ENCODE peak calls at places on chromosomes 11 and 22, in seven cellular contexts. O is IMR-90, W is mucosa of descending colon, E is spleen, L is GM23248, Q is ovary, I is H1. F is an unnamed sample. For H3K36me3 and H3K4me1, the result is how much of the 10 kb centered on the place peaks cover.

GRCh38 chr11:11476971-11477645 is 124.1 kb upstream of the CSNK2A3 start:
- DNase-seq in O (no peak), W (no peak), E (no peak), L (no peak), Q (no peak), I (no peak), F (no peak)

GRCh38 chr11:73320786-73321325 is 12.8 kb downstream of the ARHGEF17 start:
- DNase-seq in O (peak), W (no peak), E (no peak), L (peak), Q (no peak), I (no peak), F (no peak)

GRCh38 chr11:119666463-119667131 is 62.4 kb downstream of the NECTIN1 start:
- DNase-seq in O (peak), W (peak), E (peak), L (peak), Q (peak), I (peak), F (peak)

GRCh38 chr11:61869636-61870428 is 21.5 kb downstream of the FADS3 start:
- DNase-seq in O (no peak), W (no peak), E (no peak), L (no peak), Q (no peak), I (peak), F (no peak)

GRCh38 chr11:97487387-97487786 is 1097.6 kb downstream of the JRKL start:
- DNase-seq in O (no peak), W (no peak), E (no peak), L (no peak), Q (no peak), I (no peak), F (no peak)

GRCh38 chr22:32328306-32329201 is 29.1 kb upstream of the RFPL3 start:
- DNase-seq in O (no peak), W (no peak), E (no peak), L (no peak), Q (no peak), I (peak), F (no peak)

GRCh38 chr11:91156041-91156440 is 933.2 kb upstream of the CHORDC1 start:
- DNase-seq in O (no peak), W (no peak), E (no peak), L (no peak), Q (no peak), I (no peak), F (no peak)

GRCh38 chr22:43142881-43143562 is at the start of gene MCAT:
- DNase-seq in O (peak), W (peak), E (peak), L (peak), Q (peak), I (peak), F (peak)

GRCh38 chr11:85939099-85940015 is 84.2 kb downstream of the CCDC83 start:
- DNase-seq in O (no peak), W (no peak), E (no peak), L (no peak), Q (no peak), I (no peak), F (no peak)

GRCh38 chr11:101323997-101324396 is 194.4 kb upstream of the PGR start:
- DNase-seq in O (no peak), W (no peak), E (no peak), L (no peak), Q (no peak), I (no peak), F (no peak)

GRCh38 chr11:60625262-60625661 is 74.2 kb upstream of the MS4A8 start:
- DNase-seq in O (peak), W (no peak), E (no peak), L (peak), Q (no peak), I (no peak), F (no peak)

GRCh38 chr22:27195104-27195503 is 537.7 kb downstream of the MIAT start:
- DNase-seq in O (peak), W (peak), E (no peak), L (no peak), Q (peak), I (no peak), F (no peak)

GRCh38 chr11:85459304-85459703 is 167.8 kb downstream of the DLG2 start:
- DNase-seq in O (no peak), W (no peak), E (peak), L (no peak), Q (no peak), I (no peak), F (no peak)

GRCh38 chr22:25068701-25069100 is 116.2 kb downstream of the KIAA1671 start:
- DNase-seq in O (no peak), W (no peak), E (peak), L (no peak), Q (no peak), I (no peak), F (no peak)

GRCh38 chr11:57269580-57270021 is 32.6 kb upstream of the APLNR start:
- DNase-seq in O (no peak), W (no peak), E (peak), L (no peak), Q (no peak), I (no peak), F (peak)

GRCh38 chr11:103091024-103091423 is 936 bp downstream of the DCUN1D5 start:
- DNase-seq in O (peak), W (no peak), E (no peak), L (peak), Q (no peak), I (no peak), F (no peak)

GRCh38 chr22:22348127-22348814 is 103.7 kb downstream of the VPREB1 start:
- DNase-seq in O (no peak), W (no peak), E (no peak), L (peak), Q (no peak), I (peak), F (no peak)

GRCh38 chr11:122524532-122524882 is 131.0 kb upstream of the UBASH3B start:
- DNase-seq in O (no peak), W (no peak), E (no peak), L (peak), Q (no peak), I (no peak), F (no peak)

GRCh38 chr11:21072517-21072916 is 403.1 kb downstream of the NELL1 start:
- DNase-seq in O (no peak), W (no peak), E (no peak), L (no peak), Q (no peak), I (no peak), F (no peak)

GRCh38 chr22:20116376-20116950 is 559 bp downstream of the RANBP1 start:
- DNase-seq in O (no peak), W (no peak), E (peak), L (peak), Q (peak), I (no peak), F (no peak)

GRCh38 chr22:31826443-31826842 is 72.6 kb downstream of the DEPDC5 start:
- DNase-seq in O (no peak), W (no peak), E (no peak), L (no peak), Q (no peak), I (no peak), F (no peak)

GRCh38 chr11:108973402-108974119 is 308.7 kb downstream of the DDX10 start:
- DNase-seq in O (peak), W (no peak), E (no peak), L (peak), Q (no peak), I (no peak), F (no peak)

GRCh38 chr11:122808494-122808893 is 29.8 kb upstream of the CRTAM start:
- DNase-seq in O (peak), W (no peak), E (no peak), L (peak), Q (no peak), I (no peak), F (peak)

GRCh38 chr11:32374261-32374711 is 61.1 kb downstream of the WT1 start:
- DNase-seq in O (peak), W (peak), E (no peak), L (peak), Q (no peak), I (peak), F (no peak)

GRCh38 chr11:34941688-34942087 is 25.3 kb downstream of the PDHX start:
- DNase-seq in O (no peak), W (no peak), E (peak), L (no peak), Q (no peak), I (no peak), F (no peak)

GRCh38 chr11:22702022-22702421 is 35.6 kb downstream of the GAS2 start:
- DNase-seq in O (no peak), W (no peak), E (no peak), L (no peak), Q (no peak), I (no peak), F (no peak)

GRCh38 chr11:113261709-113262475 is 52.5 kb upstream of the TTC12 start:
- DNase-seq in O (peak), W (no peak), E (no peak), L (peak), Q (no peak), I (no peak), F (no peak)

GRCh38 chr22:46561435-46561905 is 24.1 kb upstream of the CELSR1 start:
- DNase-seq in O (peak), W (peak), E (peak), L (no peak), Q (no peak), I (no peak), F (peak)

GRCh38 chr11:23013509-23013908 is 153.2 kb upstream of the CCDC179 start:
- DNase-seq in O (peak), W (no peak), E (no peak), L (no peak), Q (no peak), I (no peak), F (no peak)

GRCh38 chr11:84795698-84796097 is 831.4 kb downstream of the DLG2 start:
- DNase-seq in O (no peak), W (no peak), E (peak), L (no peak), Q (no peak), I (no peak), F (no peak)

GRCh38 chr11:35748644-35749043 is 86.1 kb downstream of the TRIM44 start:
- DNase-seq in O (no peak), W (no peak), E (no peak), L (no peak), Q (no peak), I (no peak), F (no peak)

GRCh38 chr11:67382481-67383136 is 9.2 kb upstream of the RAD9A start:
- DNase-seq in O (peak), W (peak), E (peak), L (peak), Q (peak), I (peak), F (peak)

GRCh38 chr11:60937144-60937527 is 12.9 kb downstream of the TMEM132A start:
- DNase-seq in O (no peak), W (no peak), E (peak), L (no peak), Q (no peak), I (no peak), F (peak)

GRCh38 chr11:37450613-37451012 is 852.6 kb upstream of the RAG2 start:
- DNase-seq in O (peak), W (no peak), E (no peak), L (no peak), Q (no peak), I (no peak), F (no peak)

GRCh38 chr11:117045196-117045595 is 53.0 kb downstream of the SIK3 start:
- DNase-seq in O (peak), W (no peak), E (no peak), L (peak), Q (no peak), I (no peak), F (no peak)

GRCh38 chr22:35378547-35379078 is 2.3 kb upstream of the HMOX1 start:
- DNase-seq in O (no peak), W (no peak), E (no peak), L (no peak), Q (no peak), I (no peak), F (no peak)

GRCh38 chr22:35379146-35379993 is 1.5 kb upstream of the HMOX1 start:
- DNase-seq in O (no peak), W (peak), E (no peak), L (no peak), Q (no peak), I (no peak), F (peak)

GRCh38 chr22:35381424-35381772 is 502 bp downstream of the HMOX1 start:
- DNase-seq in O (no peak), W (no peak), E (no peak), L (no peak), Q (no peak), I (no peak), F (no peak)

GRCh38 chr22:35380013-35380412 is 883 bp upstream of the HMOX1 start:
- DNase-seq in O (peak), W (peak), E (no peak), L (peak), Q (no peak), I (no peak), F (peak)

GRCh38 chr22:35380537-35381423 is at the start of gene HMOX1:
- DNase-seq in O (peak), W (peak), E (peak), L (peak), Q (peak), I (peak), F (peak)
- H3K36me3 ChIP-seq in O (under half), W (under half), E (under half), L (under half), Q (under half), I (under half), F (under half)

GRCh38 chr11:75563501-75563977 is 1.5 kb downstream of the SERPINH1 start:
- DNase-seq in O (no peak), W (no peak), E (no peak), L (peak), Q (no peak), I (no peak), F (no peak)

GRCh38 chr11:75562048-75562835 is at the start of gene SERPINH1:
- DNase-seq in O (peak), W (peak), E (peak), L (peak), Q (peak), I (peak), F (peak)

GRCh38 chr11:75565221-75565814 is 3.3 kb downstream of the SERPINH1 start:
- DNase-seq in O (peak), W (no peak), E (no peak), L (peak), Q (peak), I (no peak), F (no peak)

GRCh38 chr11:75562836-75563484 is 907 bp downstream of the SERPINH1 start:
- DNase-seq in O (peak), W (no peak), E (no peak), L (peak), Q (no peak), I (peak), F (no peak)

GRCh38 chr11:75563978-75564552 is 2.0 kb downstream of the SERPINH1 start:
- DNase-seq in O (peak), W (no peak), E (no peak), L (peak), Q (peak), I (peak), F (no peak)
- H3K4me3 ChIP-seq in O (peak), W (no peak), E (no peak), L (peak), Q (peak), I (peak), F (no peak)

DNA sequence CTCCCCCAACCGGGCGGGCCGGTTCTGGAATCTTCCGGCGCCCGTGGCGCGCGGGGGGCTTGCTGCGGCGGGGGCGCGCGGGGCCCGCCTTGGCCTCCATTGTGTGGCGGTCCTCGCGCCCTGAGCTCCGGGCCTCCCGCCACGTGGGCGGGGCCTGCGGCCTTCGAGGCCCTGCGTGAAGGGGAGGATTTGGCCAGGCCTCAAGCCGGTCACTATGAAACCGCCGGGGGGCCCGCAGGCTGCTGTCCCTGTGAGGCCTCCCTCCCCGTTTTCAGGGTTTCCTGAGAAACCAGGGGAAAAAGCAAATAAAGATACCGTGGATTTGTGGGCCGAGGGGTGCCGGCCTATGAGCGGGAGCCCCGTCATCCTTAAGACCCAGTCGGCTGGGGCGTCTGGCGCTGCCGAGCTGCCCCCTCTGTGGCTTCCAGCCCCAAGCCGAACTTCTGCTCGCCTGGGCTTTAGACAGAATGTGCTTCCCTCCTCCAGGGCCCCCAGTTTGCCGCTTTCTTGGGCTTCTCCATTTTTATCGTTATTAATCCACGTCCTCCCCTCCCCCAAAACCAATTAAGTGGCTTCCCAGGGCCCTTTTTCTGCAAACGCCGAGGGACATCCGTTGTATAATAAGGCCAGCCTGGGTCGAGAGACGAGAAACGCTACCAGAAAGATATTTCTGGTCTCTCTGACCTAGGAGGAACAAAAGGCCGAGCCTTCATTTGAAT is 602 bp downstream of the EWSR1 start:
- DNase-seq in O (peak), W (peak), E (no peak), L (peak), Q (peak), I (no peak), F (peak)
- H3K4me1 ChIP-seq in O (under half), W (under half), E (half or more), L (under half), Q (under half), I (under half), F (under half)

GRCh38 chr11:65968600-65969482 is 7.3 kb downstream of the SART1 start:
- DNase-seq in O (no peak), W (no peak), E (no peak), L (peak), Q (no peak), I (no peak), F (no peak)
- H3K36me3 ChIP-seq in O (half or more), W (under half), E (half or more), L (under half), Q (under half), I (under half), F (under half)

GRCh38 chr22:39298194-39298987 is 21.0 kb downstream of the RPL3 start:
- DNase-seq in O (no peak), W (no peak), E (no peak), L (no peak), Q (no peak), I (no peak), F (no peak)

GRCh38 chr22:39299829-39300178 is 19.6 kb downstream of the RPL3 start:
- DNase-seq in O (no peak), W (no peak), E (no peak), L (no peak), Q (no peak), I (no peak), F (no peak)

GRCh38 chr22:39301108-39301507 is 18.3 kb downstream of the RPL3 start:
- DNase-seq in O (no peak), W (no peak), E (no peak), L (no peak), Q (no peak), I (no peak), F (no peak)

GRCh38 chr22:39301926-39302325 is 17.5 kb downstream of the RPL3 start:
- DNase-seq in O (no peak), W (no peak), E (no peak), L (no peak), Q (no peak), I (no peak), F (no peak)

GRCh38 chr22:39300198-39300830 is 19.1 kb downstream of the RPL3 start:
- DNase-seq in O (no peak), W (peak), E (no peak), L (peak), Q (no peak), I (no peak), F (peak)
- H3K4me3 ChIP-seq in O (no peak), W (no peak), E (no peak), L (no peak), Q (no peak), I (no peak), F (no peak)

GRCh38 chr11:80993561-80993960 is 1552.7 kb upstream of the TENM4 start:
- DNase-seq in O (no peak), W (no peak), E (no peak), L (peak), Q (no peak), I (no peak), F (no peak)
- H3K4me1 ChIP-seq in O (under half), W (under half), E (under half), L (under half), Q (under half), I (under half), F (under half)

DNA sequence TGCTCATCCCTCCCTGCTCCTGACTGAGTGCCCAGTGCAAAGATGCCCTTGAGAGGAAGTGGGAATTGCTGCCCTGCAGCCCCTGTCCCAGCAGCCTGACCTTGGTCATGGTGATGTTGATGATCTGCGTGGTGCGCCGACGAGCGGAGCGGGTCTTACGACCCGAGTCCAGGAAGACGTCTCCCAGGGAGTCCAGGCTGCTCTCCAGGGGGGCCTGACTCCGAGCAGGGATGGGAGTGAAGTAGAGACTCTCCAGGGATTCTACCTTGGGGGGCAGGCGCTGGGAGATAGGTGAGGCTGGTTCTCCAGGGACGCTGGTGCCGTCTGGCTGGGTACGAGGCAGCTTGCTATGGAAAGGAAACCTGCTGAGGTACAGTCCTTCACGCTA is 8.4 kb downstream of the IL18BP start:
- DNase-seq in O (no peak), W (no peak), E (no peak), L (no peak), Q (no peak), I (no peak), F (no peak)
- H3K36me3 ChIP-seq in O (half or more), W (under half), E (half or more), L (half or more), Q (under half), I (half or more), F (half or more)

DNA sequence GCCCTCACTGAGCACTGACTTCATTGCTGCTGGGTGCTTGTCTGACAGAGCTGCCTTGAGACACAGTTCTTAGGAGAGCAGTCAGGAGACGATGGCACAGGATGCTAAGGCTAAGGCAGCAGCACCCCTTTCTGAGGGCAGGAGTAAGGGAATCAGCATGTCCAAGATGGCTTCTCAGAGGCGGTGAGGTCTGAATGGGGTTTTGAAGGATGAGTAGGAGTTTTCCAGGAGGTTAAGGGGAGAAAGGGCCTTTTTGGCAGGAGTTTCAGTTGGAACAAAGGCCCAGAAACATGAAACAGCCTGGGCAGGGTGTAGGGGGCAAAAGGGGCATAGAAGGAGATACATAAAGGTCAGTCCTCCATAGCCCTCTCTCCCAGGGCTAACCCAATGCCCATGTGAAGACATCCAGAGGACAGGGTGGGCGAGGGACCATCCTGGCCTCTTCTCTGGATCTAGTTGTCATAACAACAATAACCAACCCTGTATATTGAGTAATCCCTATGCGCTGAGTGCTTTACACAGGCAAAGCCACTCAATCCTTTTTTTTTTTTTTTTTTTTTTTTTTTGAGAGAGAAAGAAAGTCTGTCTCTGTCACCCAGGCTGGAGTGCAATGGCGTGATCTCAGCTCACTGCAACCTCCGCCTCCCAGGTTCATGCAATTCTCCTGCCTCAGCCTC is 19.0 kb downstream of the CYTH4 start:
- DNase-seq in O (peak), W (no peak), E (no peak), L (no peak), Q (no peak), I (no peak), F (no peak)
- H3K4me3 ChIP-seq in O (no peak), W (no peak), E (no peak), L (no peak), Q (no peak), I (no peak), F (no peak)